ENCODE peak calls at places on chromosomes 11 and 22, in five cellular contexts. X is neural progenitor cell, C is GM12878, B is Daoy, A is ELF-1. M is an unnamed sample.

GRCh38 chr11:7587712-7588111 is 73.9 kb downstream of the PPFIBP2 start:
- DNase-seq in B (no peak), X (no peak), A (no peak), C (no peak), M (no peak)

GRCh38 chr11:2466869-2467694 is 22.3 kb downstream of the KCNQ1 start:
- DNase-seq in B (no peak), X (no peak), A (no peak), C (no peak), M (no peak)

GRCh38 chr11:117851852-117852251 is 24.6 kb downstream of the FXYD6 start:
- DNase-seq in B (no peak), X (no peak), A (no peak), C (no peak), M (no peak)

GRCh38 chr22:36304429-36304828 is 51.5 kb downstream of the APOL1 start:
- DNase-seq in A (peak), C (no peak), X (no peak), B (no peak), M (no peak)

GRCh38 chr11:8016396-8016949 is 29.3 kb downstream of the EIF3F start:
- DNase-seq in A (peak), C (no peak), B (no peak), X (no peak), M (no peak)

GRCh38 chr22:35306350-35306967 is 6.8 kb downstream of the TOM1 start:
- DNase-seq in X (peak), A (peak), C (no peak), B (no peak), M (no peak)

GRCh38 chr11:121024989-121025388 is 1.1 kb downstream of the TBCEL start:
- DNase-seq in C (no peak), B (no peak), X (no peak), A (peak), M (no peak)

GRCh38 chr11:940496-941135 is 14.9 kb downstream of the AP2A2 start:
- DNase-seq in A (peak), C (no peak), B (no peak), X (peak), M (no peak)

GRCh38 chr11:73645570-73645969 is 811 bp upstream of the PLEKHB1 start:
- DNase-seq in C (no peak), X (peak), B (no peak), A (no peak), M (no peak)

GRCh38 chr22:24380220-24381218 is 46.9 kb upstream of the ADORA2A start:
- DNase-seq in B (no peak), X (no peak), C (no peak), A (no peak), M (no peak)

GRCh38 chr11:45887587-45887986 is 2.1 kb downstream of the MAPK8IP1 start:
- DNase-seq in B (no peak), C (no peak), A (no peak), X (no peak), M (no peak)

GRCh38 chr22:30044369-30044768 is 35.9 kb upstream of the HORMAD2 start:
- DNase-seq in B (peak), A (no peak), X (no peak), C (no peak), M (peak)

GRCh38 chr11:27238811-27239210 is 124.2 kb downstream of the CCDC34 start:
- DNase-seq in X (no peak), C (no peak), B (no peak), A (no peak), M (no peak)

GRCh38 chr11:19258651-19259230 is 18.0 kb upstream of the E2F8 start:
- DNase-seq in C (no peak), X (peak), B (no peak), A (no peak), M (no peak)

GRCh38 chr11:130872961-130873360 is 43.3 kb downstream of the SNX19 start:
- DNase-seq in C (no peak), B (peak), A (no peak), X (no peak), M (no peak)

GRCh38 chr11:131137046-131137445 is 220.8 kb upstream of the SNX19 start:
- DNase-seq in A (no peak), C (no peak), B (no peak), X (no peak), M (no peak)

GRCh38 chr11:15412054-15412453 is 297.3 kb downstream of the INSC start:
- DNase-seq in A (no peak), C (peak), B (peak), X (no peak), M (no peak)

GRCh38 chr11:1573847-1574255 is 1.8 kb upstream of the DUSP8 start:
- DNase-seq in B (peak), C (no peak), A (peak), X (no peak), M (peak)

GRCh38 chr11:4095509-4096230 is 1.1 kb downstream of the RRM1 start:
- DNase-seq in X (no peak), A (peak), B (peak), C (no peak), M (peak)

GRCh38 chr11:59243633-59244032 is 30.9 kb upstream of the MPEG1 start:
- DNase-seq in X (no peak), C (no peak), B (no peak), A (no peak), M (no peak)

GRCh38 chr11:44648109-44648508 is 78.7 kb upstream of the TSPAN18 start:
- DNase-seq in X (no peak), C (no peak), A (no peak), B (no peak), M (no peak)

GRCh38 chr22:22906907-22907550 is 19.4 kb downstream of the IGLL5 start:
- DNase-seq in A (no peak), X (no peak), B (no peak), C (no peak), M (no peak)

GRCh38 chr22:41447435-41448188 is 1.0 kb upstream of the TOB2 start:
- DNase-seq in A (peak), C (no peak), X (peak), B (peak), M (peak)

GRCh38 chr11:87840786-87841185 is 334.5 kb downstream of the RAB38 start:
- DNase-seq in A (no peak), B (no peak), C (no peak), X (no peak), M (no peak)

GRCh38 chr11:20367313-20367948 is 3.9 kb downstream of the HTATIP2 start:
- DNase-seq in B (peak), X (no peak), A (no peak), C (no peak), M (peak)

GRCh38 chr22:27318516-27318915 is 483.0 kb downstream of the MN1 start:
- DNase-seq in C (no peak), X (peak), B (no peak), A (no peak), M (no peak)

GRCh38 chr22:39818050-39818449 is 75.5 kb downstream of the ENTHD1 start:
- DNase-seq in C (no peak), B (peak), A (no peak), X (no peak), M (no peak)

GRCh38 chr22:39292561-39293074 is 26.8 kb downstream of the RPL3 start:
- DNase-seq in C (no peak), B (peak), A (peak), X (peak), M (peak)

GRCh38 chr11:68266121-68266891 is 5.5 kb downstream of the C11orf24 start:
- DNase-seq in C (peak), X (no peak), B (no peak), A (no peak), M (no peak)

GRCh38 chr22:37462983-37463382 is 23.2 kb downstream of the MFNG start:
- DNase-seq in A (peak), X (peak), B (peak), C (no peak), M (no peak)

GRCh38 chr11:66112640-66113098 is 42.6 kb downstream of the PACS1 start:
- DNase-seq in C (no peak), A (no peak), X (no peak), B (peak), M (peak)

GRCh38 chr11:61959026-61959608 is 8.3 kb downstream of the FTH1 start:
- DNase-seq in A (no peak), C (no peak), B (no peak), X (no peak), M (peak)

GRCh38 chr22:41752011-41752975 is 48.2 kb upstream of the CCDC134 start:
- DNase-seq in A (no peak), B (no peak), X (no peak), C (peak), M (no peak)

M was measured in SW480.